ENCODE peak calls at places on chromosome 4, in seven cellular contexts. One of them, this sample, is unnamed. For H3K9me3, the result is how much of the 10 kb centered on the place peaks cover.

GRCh38 chr4:64617813-64618212 is 208.6 kb upstream of the TECRL start:
- DNase-seq in CD8-positive, alpha-beta memory T cell: no peak
- DNase-seq in Karpas-422: no peak
- DNase-seq in uterus: no peak
- DNase-seq in CD8-positive, alpha-beta T cell: no peak
- DNase-seq in fibroblast of lung: no peak
- DNase-seq in heart right ventricle: no peak
- DNase-seq in this sample: no peak

GRCh38 chr4:183449193-183449888 is 4.9 kb downstream of the CDKN2AIP start:
- DNase-seq in CD8-positive, alpha-beta memory T cell: no peak
- DNase-seq in Karpas-422: no peak
- DNase-seq in uterus: no peak
- DNase-seq in CD8-positive, alpha-beta T cell: no peak
- DNase-seq in fibroblast of lung: peak
- DNase-seq in heart right ventricle: no peak
- DNase-seq in this sample: no peak

GRCh38 chr4:181959121-181959520 is 284.1 kb upstream of the TENM3 start:
- DNase-seq in CD8-positive, alpha-beta memory T cell: no peak
- DNase-seq in Karpas-422: no peak
- DNase-seq in uterus: no peak
- DNase-seq in CD8-positive, alpha-beta T cell: no peak
- DNase-seq in fibroblast of lung: peak
- DNase-seq in heart right ventricle: no peak
- DNase-seq in this sample: no peak

GRCh38 chr4:57065730-57066482 is 44.3 kb downstream of the IGFBP7 start:
- DNase-seq in CD8-positive, alpha-beta memory T cell: no peak
- DNase-seq in Karpas-422: no peak
- DNase-seq in uterus: no peak
- DNase-seq in CD8-positive, alpha-beta T cell: no peak
- DNase-seq in fibroblast of lung: no peak
- DNase-seq in heart right ventricle: no peak
- DNase-seq in this sample: no peak

GRCh38 chr4:2931765-2932560 is 31.2 kb downstream of the NOP14 start:
- DNase-seq in CD8-positive, alpha-beta memory T cell: peak
- DNase-seq in Karpas-422: peak
- DNase-seq in uterus: peak
- DNase-seq in CD8-positive, alpha-beta T cell: peak
- DNase-seq in fibroblast of lung: no peak
- DNase-seq in heart right ventricle: peak
- DNase-seq in this sample: no peak

GRCh38 chr4:48197643-48198237 is 63.7 kb upstream of the TXK start:
- DNase-seq in CD8-positive, alpha-beta memory T cell: no peak
- DNase-seq in Karpas-422: no peak
- DNase-seq in uterus: no peak
- DNase-seq in CD8-positive, alpha-beta T cell: no peak
- DNase-seq in fibroblast of lung: no peak
- DNase-seq in heart right ventricle: no peak
- DNase-seq in this sample: no peak

GRCh38 chr4:89836031-89836777 is 757 bp downstream of the SNCA start:
- DNase-seq in CD8-positive, alpha-beta memory T cell: no peak
- DNase-seq in Karpas-422: no peak
- DNase-seq in uterus: peak
- DNase-seq in CD8-positive, alpha-beta T cell: no peak
- DNase-seq in fibroblast of lung: no peak
- DNase-seq in heart right ventricle: no peak
- DNase-seq in this sample: peak

GRCh38 chr4:108619372-108620100 is 840 bp upstream of the RPL34 start:
- DNase-seq in CD8-positive, alpha-beta memory T cell: peak
- DNase-seq in Karpas-422: peak
- DNase-seq in uterus: no peak
- DNase-seq in CD8-positive, alpha-beta T cell: peak
- DNase-seq in fibroblast of lung: no peak
- DNase-seq in heart right ventricle: no peak
- DNase-seq in this sample: no peak

GRCh38 chr4:22607382-22607781 is 85.4 kb upstream of the GBA3 start:
- DNase-seq in CD8-positive, alpha-beta memory T cell: peak
- DNase-seq in Karpas-422: peak
- DNase-seq in uterus: no peak
- DNase-seq in CD8-positive, alpha-beta T cell: peak
- DNase-seq in fibroblast of lung: peak
- DNase-seq in heart right ventricle: no peak
- DNase-seq in this sample: peak

GRCh38 chr4:185624248-185624568 is 88.9 kb upstream of the PDLIM3 start:
- DNase-seq in CD8-positive, alpha-beta memory T cell: no peak
- DNase-seq in Karpas-422: no peak
- DNase-seq in uterus: no peak
- DNase-seq in CD8-positive, alpha-beta T cell: no peak
- DNase-seq in fibroblast of lung: no peak
- DNase-seq in heart right ventricle: no peak
- DNase-seq in this sample: no peak

GRCh38 chr4:105613326-105613725 is 60.9 kb downstream of the ARHGEF38 start:
- DNase-seq in CD8-positive, alpha-beta memory T cell: no peak
- DNase-seq in Karpas-422: no peak
- DNase-seq in uterus: no peak
- DNase-seq in CD8-positive, alpha-beta T cell: no peak
- DNase-seq in fibroblast of lung: no peak
- DNase-seq in heart right ventricle: no peak
- DNase-seq in this sample: peak

GRCh38 chr4:148399004-148399403 is 43.2 kb downstream of the NR3C2 start:
- DNase-seq in CD8-positive, alpha-beta memory T cell: no peak
- DNase-seq in Karpas-422: no peak
- DNase-seq in uterus: no peak
- DNase-seq in CD8-positive, alpha-beta T cell: no peak
- DNase-seq in fibroblast of lung: no peak
- DNase-seq in heart right ventricle: no peak
- DNase-seq in this sample: no peak

GRCh38 chr4:143882892-143883291 is 22.5 kb downstream of the GYPE start:
- DNase-seq in CD8-positive, alpha-beta memory T cell: no peak
- DNase-seq in Karpas-422: no peak
- DNase-seq in uterus: no peak
- DNase-seq in CD8-positive, alpha-beta T cell: no peak
- DNase-seq in fibroblast of lung: no peak
- DNase-seq in heart right ventricle: no peak
- DNase-seq in this sample: no peak

GRCh38 chr4:97477974-97478373 is 665.3 kb downstream of the STPG2 start:
- DNase-seq in CD8-positive, alpha-beta memory T cell: no peak
- DNase-seq in Karpas-422: no peak
- DNase-seq in uterus: no peak
- DNase-seq in CD8-positive, alpha-beta T cell: no peak
- DNase-seq in fibroblast of lung: no peak
- DNase-seq in heart right ventricle: no peak
- DNase-seq in this sample: no peak
- H3K9me3 ChIP-seq in CD8-positive, alpha-beta memory T cell: under half
- H3K9me3 ChIP-seq in Karpas-422: under half
- H3K9me3 ChIP-seq in uterus: under half
- H3K9me3 ChIP-seq in CD8-positive, alpha-beta T cell: under half
- H3K9me3 ChIP-seq in fibroblast of lung: under half
- H3K9me3 ChIP-seq in heart right ventricle: under half
- H3K9me3 ChIP-seq in this sample: under half

DNA sequence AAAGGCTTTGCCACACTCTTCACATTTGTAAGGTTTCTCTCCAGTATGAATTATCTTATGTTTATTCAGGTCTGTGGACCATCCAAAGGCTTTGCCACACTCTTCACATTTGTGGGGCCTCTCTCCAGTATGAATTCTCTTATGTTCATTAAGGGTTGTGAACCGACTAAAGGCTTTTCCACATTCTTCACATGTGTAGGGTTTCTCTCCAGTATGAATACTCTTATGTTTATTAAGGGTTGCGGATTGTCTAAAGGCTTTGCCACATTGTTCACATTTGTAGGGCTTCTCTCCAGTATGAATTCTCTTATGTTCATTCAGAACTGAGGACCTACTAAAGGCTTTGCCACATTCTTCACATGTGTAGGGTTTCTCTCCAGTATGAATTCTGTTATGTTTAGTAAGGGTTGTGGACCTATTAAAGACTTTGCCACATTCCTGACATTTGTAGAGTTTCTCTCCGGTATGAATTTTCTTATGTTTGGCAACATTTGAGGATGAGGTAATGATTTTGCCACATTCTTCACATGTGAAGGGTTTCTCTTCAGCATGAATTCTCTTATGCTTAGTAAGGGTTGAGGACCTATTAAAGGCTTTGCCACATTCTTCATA is 33.7 kb downstream of the ZNF732 start:
- DNase-seq in CD8-positive, alpha-beta memory T cell: no peak
- DNase-seq in Karpas-422: no peak
- DNase-seq in uterus: no peak
- DNase-seq in CD8-positive, alpha-beta T cell: no peak
- DNase-seq in fibroblast of lung: no peak
- DNase-seq in heart right ventricle: no peak
- DNase-seq in this sample: no peak
- H3K9me3 ChIP-seq in CD8-positive, alpha-beta memory T cell: under half
- H3K9me3 ChIP-seq in Karpas-422: half or more
- H3K9me3 ChIP-seq in uterus: under half
- H3K9me3 ChIP-seq in CD8-positive, alpha-beta T cell: under half
- H3K9me3 ChIP-seq in fibroblast of lung: under half
- H3K9me3 ChIP-seq in heart right ventricle: half or more
- H3K9me3 ChIP-seq in this sample: under half

DNA sequence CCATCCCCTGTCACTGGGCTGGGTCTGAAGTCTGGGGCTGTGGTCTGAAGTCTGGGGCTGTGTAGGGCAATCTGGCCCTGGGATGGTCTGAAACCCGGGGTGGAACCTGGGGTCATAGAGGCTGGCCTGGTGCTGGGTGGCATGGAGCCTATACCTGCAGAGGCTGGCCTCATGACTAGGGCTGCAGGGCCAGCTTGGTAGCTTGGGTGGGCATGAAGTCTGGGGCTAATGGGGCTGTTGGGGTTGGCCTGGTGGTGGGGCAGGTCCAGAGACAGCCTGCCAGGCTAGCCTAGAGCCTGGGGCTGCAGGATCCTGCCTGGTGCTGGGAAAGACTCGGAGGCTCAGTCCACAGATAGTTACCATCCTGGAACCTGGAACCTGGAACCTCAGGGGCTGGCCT is 37.0 kb downstream of the GALNT7 start:
- DNase-seq in CD8-positive, alpha-beta memory T cell: no peak
- DNase-seq in Karpas-422: no peak
- DNase-seq in uterus: no peak
- DNase-seq in CD8-positive, alpha-beta T cell: no peak
- DNase-seq in fibroblast of lung: no peak
- DNase-seq in heart right ventricle: no peak
- DNase-seq in this sample: no peak
- H3K9me3 ChIP-seq in CD8-positive, alpha-beta memory T cell: under half
- H3K9me3 ChIP-seq in Karpas-422: under half
- H3K9me3 ChIP-seq in uterus: under half
- H3K9me3 ChIP-seq in CD8-positive, alpha-beta T cell: under half
- H3K9me3 ChIP-seq in fibroblast of lung: under half
- H3K9me3 ChIP-seq in heart right ventricle: under half
- H3K9me3 ChIP-seq in this sample: under half

GRCh38 chr4:163196904-163197505 is 30.3 kb upstream of the NAF1 start:
- DNase-seq in CD8-positive, alpha-beta memory T cell: no peak
- DNase-seq in Karpas-422: no peak
- DNase-seq in uterus: no peak
- DNase-seq in CD8-positive, alpha-beta T cell: no peak
- DNase-seq in fibroblast of lung: no peak
- DNase-seq in heart right ventricle: no peak
- DNase-seq in this sample: no peak

GRCh38 chr4:163191999-163192398 is 25.3 kb upstream of the NAF1 start:
- DNase-seq in CD8-positive, alpha-beta memory T cell: no peak
- DNase-seq in Karpas-422: peak
- DNase-seq in uterus: no peak
- DNase-seq in CD8-positive, alpha-beta T cell: no peak
- DNase-seq in fibroblast of lung: no peak
- DNase-seq in heart right ventricle: no peak
- DNase-seq in this sample: no peak

GRCh38 chr4:163194593-163194992 is 27.9 kb upstream of the NAF1 start:
- DNase-seq in CD8-positive, alpha-beta memory T cell: no peak
- DNase-seq in Karpas-422: no peak
- DNase-seq in uterus: no peak
- DNase-seq in CD8-positive, alpha-beta T cell: no peak
- DNase-seq in fibroblast of lung: no peak
- DNase-seq in heart right ventricle: no peak
- DNase-seq in this sample: no peak

GRCh38 chr4:163195247-163195765 is 28.6 kb upstream of the NAF1 start:
- DNase-seq in CD8-positive, alpha-beta memory T cell: no peak
- DNase-seq in Karpas-422: no peak
- DNase-seq in uterus: no peak
- DNase-seq in CD8-positive, alpha-beta T cell: no peak
- DNase-seq in fibroblast of lung: no peak
- DNase-seq in heart right ventricle: no peak
- DNase-seq in this sample: no peak

DNA sequence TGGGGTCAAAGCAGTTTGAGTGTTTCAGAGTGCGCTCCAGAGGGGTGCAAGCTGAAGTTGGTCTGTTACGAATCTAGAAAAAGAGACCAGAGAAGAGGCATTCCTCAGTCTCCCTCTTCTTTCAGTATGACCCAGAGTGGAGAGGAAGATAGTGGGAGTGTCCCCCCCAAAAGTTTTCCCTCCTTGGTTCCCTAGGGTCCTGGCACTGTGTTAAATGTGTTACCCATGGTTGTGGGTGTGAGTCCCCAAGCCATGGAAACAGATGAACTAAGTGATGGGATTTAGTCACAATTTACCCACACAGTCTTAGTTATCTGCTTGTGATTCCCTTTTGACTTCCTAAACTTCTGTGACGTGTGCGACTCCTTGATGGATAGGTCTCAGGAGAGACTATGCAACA is 27.0 kb upstream of the NAF1 start:
- DNase-seq in CD8-positive, alpha-beta memory T cell: no peak
- DNase-seq in Karpas-422: no peak
- DNase-seq in uterus: no peak
- DNase-seq in CD8-positive, alpha-beta T cell: no peak
- DNase-seq in fibroblast of lung: no peak
- DNase-seq in heart right ventricle: no peak
- DNase-seq in this sample: no peak
- H3K9me3 ChIP-seq in CD8-positive, alpha-beta memory T cell: under half
- H3K9me3 ChIP-seq in Karpas-422: under half
- H3K9me3 ChIP-seq in uterus: under half
- H3K9me3 ChIP-seq in CD8-positive, alpha-beta T cell: under half
- H3K9me3 ChIP-seq in fibroblast of lung: under half
- H3K9me3 ChIP-seq in heart right ventricle: under half
- H3K9me3 ChIP-seq in this sample: under half

GRCh38 chr4:453267-453666 is 45.7 kb downstream of the ZNF721 start:
- DNase-seq in CD8-positive, alpha-beta memory T cell: no peak
- DNase-seq in Karpas-422: no peak
- DNase-seq in uterus: no peak
- DNase-seq in CD8-positive, alpha-beta T cell: no peak
- DNase-seq in fibroblast of lung: no peak
- DNase-seq in heart right ventricle: no peak
- DNase-seq in this sample: no peak
- H3K9me3 ChIP-seq in CD8-positive, alpha-beta memory T cell: half or more
- H3K9me3 ChIP-seq in Karpas-422: half or more
- H3K9me3 ChIP-seq in uterus: under half
- H3K9me3 ChIP-seq in CD8-positive, alpha-beta T cell: half or more
- H3K9me3 ChIP-seq in fibroblast of lung: under half
- H3K9me3 ChIP-seq in heart right ventricle: half or more
- H3K9me3 ChIP-seq in this sample: under half

This sample was measured in prostate gland.